ENCODE peak calls at places on chromosomes 12 and 14, in seven cellular contexts. L is AG08395; G is stimulated activated CD4-positive, alpha-beta T cell treated with anti-CD3 and anti-CD28 coated beads, Interleukin-15, amount 100 ng/mL, for 24 hours; Y is renal cortical epithelial cell; Q is NCI-H774; U is dorsolateral prefrontal cortex; F is stimulated activated CD8-positive, alpha-beta memory T cell treated with anti-CD3 and anti-CD28 coated beads, Interleukin-7, amount 100 ng/mL, for 1 hour. X is an unnamed sample.

GRCh38 chr14:103057028-103057371 is 349 bp downstream of the CDC42BPB start:
- DNase-seq in L (no peak), G (peak), Y (no peak), Q (no peak), U (no peak), F (no peak), X (no peak)

GRCh38 chr14:44847910-44848309 is 113.8 kb downstream of the KLHL28 start:
- DNase-seq in L (peak), G (no peak), Y (peak), Q (no peak), U (no peak), F (no peak), X (no peak)

GRCh38 chr14:69010632-69011031 is 31.5 kb upstream of the ACTN1 start:
- DNase-seq in L (no peak), G (peak), Y (no peak), Q (no peak), U (no peak), F (no peak), X (no peak)

GRCh38 chr12:89217472-89217871 is 134.8 kb downstream of the DUSP6 start:
- DNase-seq in L (no peak), G (no peak), Y (peak), Q (no peak), U (no peak), F (no peak), X (no peak)

GRCh38 chr12:49131051-49131972 is at the start of gene TUBA1B:
- DNase-seq in L (peak), G (peak), Y (peak), Q (peak), U (peak), F (peak), X (peak)

GRCh38 chr12:57138526-57139272 is 8.7 kb downstream of the LRP1-AS start:
- DNase-seq in L (peak), G (no peak), Y (no peak), Q (no peak), U (peak), F (no peak), X (no peak)

GRCh38 chr12:3920378-3921141 is 47.4 kb upstream of the PARP11 start:
- DNase-seq in L (no peak), G (no peak), Y (no peak), Q (no peak), U (no peak), F (no peak), X (no peak)

GRCh38 chr12:70535896-70536374 is 101.3 kb downstream of the PTPRB start:
- DNase-seq in L (no peak), G (no peak), Y (no peak), Q (no peak), U (peak), F (no peak), X (peak)

GRCh38 chr12:59708484-59708883 is 112.7 kb downstream of the SLC16A7 start:
- DNase-seq in L (no peak), G (no peak), Y (peak), Q (no peak), U (no peak), F (no peak), X (no peak)

GRCh38 chr12:111975161-111975931 is 37.6 kb downstream of the TMEM116 start:
- DNase-seq in L (no peak), G (no peak), Y (peak), Q (no peak), U (no peak), F (no peak), X (no peak)

GRCh38 chr12:67426067-67426466 is 156.9 kb downstream of the CAND1 start:
- DNase-seq in L (peak), G (no peak), Y (peak), Q (no peak), U (no peak), F (no peak), X (no peak)

GRCh38 chr12:76075448-76075847 is 9.0 kb downstream of the NAP1L1 start:
- DNase-seq in L (no peak), G (no peak), Y (no peak), Q (no peak), U (no peak), F (no peak), X (no peak)

GRCh38 chr14:102262894-102263462 is 42.0 kb downstream of the MOK start:
- DNase-seq in L (no peak), G (no peak), Y (peak), Q (no peak), U (no peak), F (no peak), X (no peak)

GRCh38 chr14:91061309-91061887 is 957 bp upstream of the RPS6KA5 start:
- DNase-seq in L (no peak), G (no peak), Y (no peak), Q (no peak), U (no peak), F (no peak), X (no peak)

GRCh38 chr14:54650331-54651017 is 83.5 kb downstream of the SAMD4A start:
- DNase-seq in L (peak), G (no peak), Y (peak), Q (no peak), U (no peak), F (no peak), X (no peak)

GRCh38 chr12:131827961-131828534 is at the start of gene MMP17:
- DNase-seq in L (peak), G (peak), Y (no peak), Q (no peak), U (no peak), F (no peak), X (no peak)

GRCh38 chr12:75792687-75793086 is 238.9 kb downstream of the PHLDA1 start:
- DNase-seq in L (no peak), G (no peak), Y (no peak), Q (no peak), U (no peak), F (no peak), X (no peak)